ENCODE peak calls at places on chromosomes 16 and 17, in five cellular contexts. K, A, O, U and S are unnamed samples.

GRCh38 chr16:89119661-89120141 is 26.0 kb downstream of the ACSF3 start:
- DNase-seq in K (no peak), A (no peak), O (no peak), U (no peak), S (peak)

GRCh38 chr17:62592305-62593099 is 35.0 kb upstream of the MRC2 start:
- DNase-seq in K (no peak), A (no peak), O (no peak), U (no peak), S (no peak)

GRCh38 chr16:89431158-89431584 is 59.2 kb downstream of the ANKRD11 start:
- DNase-seq in K (no peak), A (no peak), O (no peak), U (peak), S (peak)

GRCh38 chr17:11935734-11936406 is 61.4 kb downstream of the ZNF18 start:
- DNase-seq in K (no peak), A (no peak), O (no peak), U (peak), S (no peak)

GRCh38 chr17:2222901-2223616 is 80.5 kb downstream of the SMG6 start:
- DNase-seq in K (no peak), A (no peak), O (peak), U (peak), S (peak)

GRCh38 chr16:7919782-7920181 is 587.1 kb downstream of the RBFOX1 start:
- DNase-seq in K (no peak), A (no peak), O (no peak), U (no peak), S (no peak)

GRCh38 chr17:21164226-21165019 is 37.7 kb downstream of the DHRS7B start:
- DNase-seq in K (no peak), A (no peak), O (no peak), U (no peak), S (no peak)

GRCh38 chr17:29664743-29665479 is 42.2 kb upstream of the CORO6 start:
- DNase-seq in K (no peak), A (no peak), O (no peak), U (no peak), S (no peak)

GRCh38 chr16:54484700-54485099 is 198.1 kb upstream of the IRX3 start:
- DNase-seq in K (no peak), A (no peak), O (no peak), U (no peak), S (no peak)

GRCh38 chr17:45220079-45220478 is 1.6 kb upstream of the FMNL1 start:
- DNase-seq in K (no peak), A (no peak), O (no peak), U (no peak), S (no peak)

GRCh38 chr17:34720760-34721159 is 141.4 kb downstream of the TMEM132E start:
- DNase-seq in K (no peak), A (no peak), O (no peak), U (no peak), S (no peak)

GRCh38 chr17:41377546-41377945 is 4.6 kb downstream of the KRT34 start:
- DNase-seq in K (no peak), A (no peak), O (no peak), U (no peak), S (no peak)